ENCODE peak calls at places on chromosomes 3 and 15, in ten cellular contexts. X is tibial nerve, N is adrenal gland, W is uterus, R is A549, M is endothelial cell of umbilical vein, D is testis, J is Peyer's patch, P is ovary, H is body of pancreas. L is an unnamed sample. For H3K4me1 and H3K9me3, the result is how much of the 10 kb centered on the place peaks cover.

GRCh38 chr15:100881573-100882336 is 2.1 kb downstream of the ALDH1A3 start:
- DNase-seq in X (no peak), N (no peak), W (no peak), R (no peak), M (no peak), D (no peak), J (no peak), P (no peak), H (no peak), L (no peak)

GRCh38 chr3:129453732-129454131 is 13.7 kb downstream of the IFT122 start:
- DNase-seq in X (no peak), N (no peak), W (no peak), R (no peak), M (no peak), D (no peak), J (no peak), P (no peak), H (no peak), L (no peak)

GRCh38 chr3:138461246-138461645 is 26.8 kb downstream of the ESYT3 start:
- DNase-seq in X (no peak), N (peak), W (no peak), R (no peak), M (no peak), D (no peak), J (no peak), P (no peak), H (peak), L (no peak)

GRCh38 chr3:131957980-131958379 is 76.8 kb downstream of the CPNE4 start:
- DNase-seq in X (no peak), N (no peak), W (no peak), R (no peak), M (no peak), D (no peak), J (no peak), P (no peak), H (no peak), L (no peak)

GRCh38 chr15:64216722-64217428 is 54.1 kb upstream of the PPIB start:
- DNase-seq in X (no peak), N (peak), W (no peak), R (no peak), M (peak), D (peak), J (no peak), P (peak), H (peak), L (no peak)

GRCh38 chr3:120332646-120333045 is 16.5 kb downstream of the LRRC58 start:
- DNase-seq in X (no peak), N (no peak), W (no peak), R (no peak), M (no peak), D (no peak), J (no peak), P (no peak), H (no peak), L (no peak)

GRCh38 chr3:196322-197153 is at the start of gene CHL1:
- DNase-seq in X (no peak), N (no peak), W (peak), R (no peak), M (no peak), D (peak), J (peak), P (no peak), H (no peak), L (peak)

GRCh38 chr3:126113733-126114132 is 29.8 kb upstream of the SLC41A3 start:
- DNase-seq in X (no peak), N (no peak), W (peak), R (peak), M (no peak), D (no peak), J (peak), P (peak), H (peak), L (peak)

GRCh38 chr3:149151843-149152242 is 22.4 kb downstream of the HPS3 start:
- DNase-seq in X (no peak), N (no peak), W (no peak), R (no peak), M (peak), D (no peak), J (no peak), P (no peak), H (no peak), L (no peak)

GRCh38 chr15:90594297-90594696 is 64.6 kb downstream of the CRTC3 start:
- DNase-seq in X (peak), N (peak), W (peak), R (no peak), M (peak), D (peak), J (peak), P (peak), H (peak), L (peak)
- TF ChIP-seq POLR2A in X (no peak), N (no peak), W (no peak), R (no peak), M (no peak), D (no peak), J (no peak), P (no peak), H (no peak), L (no peak)

DNA sequence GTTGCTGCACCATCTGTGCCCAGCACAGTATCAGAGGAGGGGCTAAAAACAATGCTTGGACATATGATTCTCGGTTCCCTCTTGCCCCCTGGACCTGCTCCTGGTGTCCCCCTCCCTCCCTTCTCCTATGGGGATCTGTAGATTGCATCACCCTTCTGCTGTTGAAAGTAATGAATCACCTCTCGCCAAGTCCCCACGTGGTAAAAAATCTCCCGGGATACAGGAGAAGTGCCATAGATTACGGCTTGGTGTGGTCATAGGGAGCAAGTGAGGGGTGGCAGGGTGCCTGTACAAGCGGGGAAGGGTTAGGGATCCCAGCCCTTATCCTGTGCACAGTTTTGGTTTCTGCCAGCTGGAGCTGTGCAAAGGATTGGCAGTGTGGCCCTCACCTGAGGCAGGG is 37.7 kb downstream of the AMOTL2 start:
- DNase-seq in X (no peak), N (no peak), W (no peak), R (no peak), M (no peak), D (no peak), J (peak), P (no peak), H (no peak), L (no peak)
- H3K4me1 ChIP-seq in X (under half), N (under half), W (under half), R (half or more), M (under half), D (under half), J (under half), P (under half), H (under half), L (under half)

GRCh38 chr3:58963928-58964497 is 85.8 kb downstream of the CFAP20DC start:
- DNase-seq in X (no peak), N (no peak), W (no peak), R (no peak), M (no peak), D (no peak), J (no peak), P (no peak), H (no peak), L (no peak)
- H3K9me3 ChIP-seq in X (under half), N (under half), W (under half), R (under half), M (under half), D (under half), J (under half), P (under half), H (under half), L (under half)

DNA sequence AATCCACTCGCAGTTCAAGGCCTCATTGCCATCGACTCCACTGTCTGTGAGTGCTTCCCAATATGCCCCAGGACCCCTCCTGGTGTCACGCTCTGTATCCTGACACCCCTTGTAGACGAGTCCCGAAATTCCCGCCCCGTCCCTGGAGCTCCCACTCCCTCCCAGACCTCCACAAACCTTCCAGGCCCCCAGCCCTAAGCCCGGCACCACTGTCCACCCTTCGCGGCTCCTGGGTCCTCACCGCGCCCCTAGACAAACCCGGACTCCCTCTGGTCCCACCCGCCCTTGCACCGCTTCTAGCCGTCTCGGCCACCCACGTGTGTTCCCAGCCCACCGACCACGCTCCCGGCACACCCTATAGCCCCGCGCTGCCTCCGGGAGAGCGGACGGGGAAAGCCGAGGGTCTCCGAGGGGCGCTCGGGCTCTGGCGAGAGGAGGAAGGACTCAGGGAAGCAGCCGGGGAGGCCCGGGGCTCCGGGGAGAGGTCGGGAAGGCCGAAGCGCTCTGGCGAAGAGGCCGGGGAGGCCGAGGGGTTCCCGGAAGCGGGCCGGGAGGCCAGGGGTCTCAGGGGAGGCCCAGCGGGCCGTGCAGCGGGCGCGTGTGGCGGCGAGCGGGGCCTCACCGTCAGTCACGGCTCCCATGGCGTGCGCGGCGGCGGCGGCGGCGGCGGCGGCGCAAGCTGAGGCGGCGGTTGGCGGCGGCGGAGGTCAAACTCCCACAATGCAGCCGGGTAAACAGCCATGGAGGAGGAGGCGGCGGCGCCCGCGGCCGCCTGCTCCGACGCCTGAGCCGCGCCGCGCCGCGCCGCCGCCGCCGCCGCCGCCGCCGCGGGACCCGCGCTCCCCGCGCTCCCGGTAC is at the start of the genes ATXN7 and THOC7:
- DNase-seq in X (peak), N (peak), W (peak), R (peak), M (peak), D (peak), J (peak), P (peak), H (peak), L (peak)
- TF ChIP-seq POLR2A in X (no peak), N (no peak), W (no peak), R (peak), M (no peak), D (no peak), J (peak), P (no peak), H (peak), L (no peak)

GRCh38 chr3:30691944-30692343 is 85.5 kb downstream of the TGFBR2 start:
- DNase-seq in X (no peak), N (no peak), W (no peak), R (no peak), M (no peak), D (no peak), J (no peak), P (no peak), H (no peak), L (no peak)
- H3K4me1 ChIP-seq in X (under half), N (half or more), W (under half), R (half or more), M (half or more), D (under half), J (under half), P (under half), H (half or more), L (half or more)

DNA sequence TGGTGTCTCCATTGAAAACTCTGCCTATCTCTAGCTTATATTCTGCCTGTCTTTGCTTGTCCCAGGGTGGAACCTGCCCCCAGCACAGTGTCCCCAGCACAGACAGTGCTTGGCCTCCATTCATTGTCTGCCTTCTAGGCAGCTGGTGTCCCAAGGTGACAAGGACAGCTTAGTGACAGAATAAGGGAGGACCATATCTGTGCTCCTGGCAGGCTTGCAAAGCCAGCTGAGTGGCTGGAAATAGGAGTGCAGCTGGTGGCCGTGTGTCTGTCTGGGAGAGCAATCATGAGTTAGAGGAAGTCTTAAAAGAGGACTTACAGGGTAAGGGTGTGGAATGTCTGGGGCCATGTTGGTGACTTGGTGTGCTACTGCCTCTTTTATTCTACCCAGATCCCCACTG is 33.4 kb downstream of the SCN5A start:
- DNase-seq in X (no peak), N (no peak), W (no peak), R (no peak), M (no peak), D (no peak), J (no peak), P (no peak), H (no peak), L (no peak)
- H3K9me3 ChIP-seq in X (under half), N (under half), W (under half), R (under half), M (under half), D (under half), J (under half), P (under half), H (under half), L (under half)

DNA sequence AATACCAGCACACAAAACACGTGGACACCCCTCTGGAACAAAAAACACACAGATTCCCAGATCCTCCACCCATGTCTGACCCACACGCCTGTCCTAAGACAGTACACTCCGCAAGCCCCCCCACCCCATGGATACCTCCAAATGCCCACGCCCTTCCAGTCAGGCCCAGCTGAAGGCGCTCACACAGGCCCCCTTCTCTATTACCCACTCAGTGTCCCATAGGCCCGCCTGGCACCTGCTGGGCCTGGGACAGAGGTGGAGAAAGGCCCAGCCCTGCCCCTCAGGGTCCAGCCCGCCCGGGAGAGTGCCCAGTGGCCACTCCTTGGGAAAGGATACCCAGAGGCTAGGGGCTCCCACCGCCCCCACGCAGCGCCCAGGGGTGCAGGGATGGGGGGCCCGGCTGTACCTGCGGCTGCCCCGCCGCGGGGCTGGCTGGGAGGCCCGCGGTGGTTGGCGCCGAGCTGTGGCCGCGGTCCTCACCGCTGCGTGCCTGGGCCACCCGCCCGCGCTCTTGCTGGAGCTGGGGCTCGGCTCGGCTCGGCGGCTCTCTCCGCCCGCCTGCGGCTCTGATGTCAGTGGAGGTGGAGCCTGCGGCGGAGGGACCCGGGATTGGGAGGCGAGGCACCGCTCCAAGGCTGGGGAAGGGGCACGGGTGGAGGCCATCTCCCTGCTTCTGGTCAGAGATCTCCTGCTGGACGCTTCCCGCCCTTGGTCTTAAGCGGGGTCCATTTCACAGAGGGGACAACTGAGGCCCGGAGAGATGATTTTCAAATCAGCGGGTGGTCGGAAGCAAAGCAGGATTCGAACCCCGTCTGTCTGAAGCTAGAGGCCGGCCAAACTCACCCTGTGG is at the start of gene CAMK1:
- DNase-seq in X (peak), N (peak), W (peak), R (peak), M (peak), D (peak), J (peak), P (peak), H (peak), L (peak)
- TF ChIP-seq POLR2A in X (peak), N (peak), W (peak), R (peak), M (peak), D (peak), J (peak), P (peak), H (peak), L (no peak)

DNA sequence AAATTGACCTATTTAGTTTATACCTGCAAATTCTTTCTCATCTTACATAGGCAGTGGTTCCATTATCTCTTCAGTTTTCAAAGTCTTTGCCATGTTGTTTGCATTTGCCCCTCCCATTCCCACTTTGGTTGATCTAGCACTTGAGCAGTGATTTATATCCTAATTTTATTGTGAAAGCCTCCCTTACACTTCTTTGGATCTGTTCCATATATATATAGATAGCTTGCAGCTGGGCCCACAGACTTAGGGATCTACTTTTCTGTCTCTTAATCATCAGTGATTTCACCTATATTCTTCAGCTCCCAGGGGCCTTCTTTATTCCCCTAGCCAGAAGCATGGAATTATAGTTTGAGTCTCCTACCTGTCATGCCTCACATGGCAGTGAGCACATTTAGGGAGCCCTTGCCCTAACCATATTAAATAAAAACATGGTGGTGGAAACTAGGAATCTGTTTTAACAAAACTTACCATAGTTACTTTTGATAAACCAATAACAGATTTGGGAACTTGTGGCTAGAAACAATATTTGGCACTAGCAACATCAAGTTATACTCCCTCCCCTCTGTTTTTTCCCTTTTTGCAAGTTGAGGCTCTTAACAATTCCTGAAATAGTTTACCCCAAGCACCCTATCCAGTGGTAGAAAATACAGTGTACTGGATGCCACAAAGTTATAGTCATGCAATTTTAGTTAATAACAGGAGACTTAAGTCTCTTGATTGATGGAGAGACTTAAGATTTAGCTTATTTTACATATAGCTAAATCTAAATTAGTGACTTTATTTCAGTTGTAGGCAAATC is 41.7 kb downstream of the ARIH1 start:
- DNase-seq in X (no peak), N (no peak), W (no peak), R (no peak), M (no peak), D (no peak), J (no peak), P (no peak), H (no peak), L (no peak)
- H3K4me1 ChIP-seq in X (under half), N (under half), W (under half), R (under half), M (under half), D (under half), J (under half), P (under half), H (under half), L (under half)

GRCh38 chr3:34727700-34728099 is 911.6 kb upstream of the ARPP21 start:
- DNase-seq in X (no peak), N (no peak), W (no peak), R (no peak), M (no peak), D (no peak), J (no peak), P (no peak), H (no peak), L (no peak)
- H3K9me3 ChIP-seq in X (under half), N (under half), W (under half), R (under half), M (under half), D (under half), J (under half), P (under half), H (under half), L (under half)

L was measured in sigmoid colon.